ENCODE peak calls at places on chromosomes 4 and X, in six cellular contexts. One of them, this sample, is unnamed.

GRCh38 chrX:2425281-2426071 is 75.3 kb downstream of the DHRSX start:
- DNase-seq in mesothelial cell of epicardium: no peak
- DNase-seq in NCI-H2029: no peak
- DNase-seq in PC-3: no peak
- DNase-seq in Caki2: peak; percentile 15
- DNase-seq in astrocyte of the spinal cord: no peak
- DNase-seq in this sample: no peak

GRCh38 chr4:73311428-73311827 is 52.8 kb upstream of the ANKRD17 start:
- DNase-seq in PC-3: peak; percentile 84
- DNase-seq in astrocyte of the spinal cord: peak; percentile 75
- DNase-seq in NCI-H2029: peak; percentile 2
- DNase-seq in mesothelial cell of epicardium: no peak
- DNase-seq in Caki2: peak; percentile 26
- DNase-seq in this sample: no peak

GRCh38 chr4:47752214-47752613 is 85.7 kb downstream of the CORIN start:
- DNase-seq in NCI-H2029: no peak
- DNase-seq in astrocyte of the spinal cord: no peak
- DNase-seq in Caki2: no peak
- DNase-seq in mesothelial cell of epicardium: no peak
- DNase-seq in PC-3: no peak
- DNase-seq in this sample: no peak

GRCh38 chrX:101759000-101759399 is 99.3 kb upstream of the ARMCX2 start:
- DNase-seq in mesothelial cell of epicardium: no peak
- DNase-seq in Caki2: peak; percentile 33
- DNase-seq in PC-3: peak; percentile 65
- DNase-seq in NCI-H2029: no peak
- DNase-seq in astrocyte of the spinal cord: peak; percentile 43
- DNase-seq in this sample: peak; percentile 2

GRCh38 chr4:80094191-80094590 is 21.2 kb upstream of the ANTXR2 start:
- DNase-seq in NCI-H2029: no peak
- DNase-seq in astrocyte of the spinal cord: no peak
- DNase-seq in mesothelial cell of epicardium: no peak
- DNase-seq in PC-3: no peak
- DNase-seq in Caki2: no peak
- DNase-seq in this sample: no peak

GRCh38 chr4:40831462-40831861 is 81.7 kb downstream of the NSUN7 start:
- DNase-seq in astrocyte of the spinal cord: no peak
- DNase-seq in NCI-H2029: no peak
- DNase-seq in mesothelial cell of epicardium: no peak
- DNase-seq in Caki2: no peak
- DNase-seq in PC-3: no peak
- DNase-seq in this sample: no peak

GRCh38 chrX:104310084-104310483 is 55.4 kb upstream of the ESX1 start:
- DNase-seq in astrocyte of the spinal cord: peak; percentile 49
- DNase-seq in PC-3: peak; percentile 73
- DNase-seq in Caki2: peak; percentile 19
- DNase-seq in mesothelial cell of epicardium: no peak
- DNase-seq in NCI-H2029: no peak
- DNase-seq in this sample: no peak

GRCh38 chr4:70753630-70754029 is 31.9 kb downstream of the RUFY3 start:
- DNase-seq in PC-3: no peak
- DNase-seq in NCI-H2029: no peak
- DNase-seq in astrocyte of the spinal cord: no peak
- DNase-seq in mesothelial cell of epicardium: no peak
- DNase-seq in Caki2: no peak
- DNase-seq in this sample: no peak

GRCh38 chrX:135625995-135626394 is 87.4 kb upstream of the CT45A1 start:
- DNase-seq in mesothelial cell of epicardium: no peak
- DNase-seq in astrocyte of the spinal cord: no peak
- DNase-seq in Caki2: peak; percentile 7
- DNase-seq in PC-3: peak; percentile 39
- DNase-seq in NCI-H2029: no peak
- DNase-seq in this sample: no peak